ENCODE peak calls at places on chromosomes 11 and 22, in seven cellular contexts. One of them, this sample, is unnamed.

GRCh38 chr11:68099474-68100405 is 21.4 kb downstream of the CHKA start:
- DNase-seq in stomach: peak; percentile 95
- DNase-seq in thyroid gland: peak; percentile 83
- DNase-seq in DND-41: peak; percentile 75
- DNase-seq in Panc1: no peak
- DNase-seq in endothelial cell: no peak
- DNase-seq in GM10248: peak; percentile 46
- DNase-seq in this sample: peak; percentile 42

GRCh38 chr11:27699242-27699925 is 871 bp downstream of the BDNF start:
- DNase-seq in stomach: no peak
- DNase-seq in endothelial cell: no peak
- DNase-seq in thyroid gland: peak; percentile 25
- DNase-seq in GM10248: peak; percentile 18
- DNase-seq in DND-41: no peak
- DNase-seq in Panc1: no peak
- DNase-seq in this sample: no peak

GRCh38 chr11:106276859-106277436 is 199.5 kb downstream of the AASDHPPT start:
- DNase-seq in thyroid gland: no peak
- DNase-seq in endothelial cell: no peak
- DNase-seq in stomach: no peak
- DNase-seq in Panc1: no peak
- DNase-seq in DND-41: peak; percentile 25
- DNase-seq in GM10248: no peak
- DNase-seq in this sample: no peak

GRCh38 chr11:93686812-93687211 is 25.3 kb downstream of the CEP295 start:
- DNase-seq in stomach: no peak
- DNase-seq in endothelial cell: no peak
- DNase-seq in GM10248: no peak
- DNase-seq in DND-41: no peak
- DNase-seq in Panc1: no peak
- DNase-seq in thyroid gland: no peak
- DNase-seq in this sample: no peak

GRCh38 chr11:303359-303758 is 4.0 kb upstream of the IFITM5 start:
- DNase-seq in endothelial cell: no peak
- DNase-seq in stomach: no peak
- DNase-seq in Panc1: no peak
- DNase-seq in DND-41: no peak
- DNase-seq in thyroid gland: no peak
- DNase-seq in GM10248: no peak
- DNase-seq in this sample: peak; percentile 87

GRCh38 chr22:50599816-50600454 is 658 bp upstream of the MAPK8IP2 start:
- DNase-seq in thyroid gland: peak; percentile 55
- DNase-seq in DND-41: peak; percentile 45
- DNase-seq in Panc1: no peak
- DNase-seq in endothelial cell: peak; percentile 80
- DNase-seq in stomach: peak; percentile 59
- DNase-seq in GM10248: peak; percentile 85
- DNase-seq in this sample: peak; percentile 92

GRCh38 chr11:85685820-85686459 is at the start of gene CCDC89:
- DNase-seq in GM10248: no peak
- DNase-seq in Panc1: no peak
- DNase-seq in stomach: peak; percentile 30
- DNase-seq in endothelial cell: no peak
- DNase-seq in thyroid gland: peak; percentile 22
- DNase-seq in DND-41: no peak
- DNase-seq in this sample: no peak

GRCh38 chr11:27234043-27234668 is 128.9 kb downstream of the CCDC34 start:
- DNase-seq in endothelial cell: no peak
- DNase-seq in thyroid gland: no peak
- DNase-seq in GM10248: peak; percentile 61
- DNase-seq in DND-41: no peak
- DNase-seq in stomach: no peak
- DNase-seq in Panc1: no peak
- DNase-seq in this sample: peak; percentile 44

GRCh38 chr11:15875393-15875792 is 481.0 kb downstream of the SOX6 start:
- DNase-seq in Panc1: no peak
- DNase-seq in thyroid gland: no peak
- DNase-seq in endothelial cell: no peak
- DNase-seq in DND-41: no peak
- DNase-seq in GM10248: no peak
- DNase-seq in stomach: no peak
- DNase-seq in this sample: no peak

GRCh38 chr11:34168642-34169051 is 63.2 kb downstream of the NAT10 start:
- DNase-seq in thyroid gland: no peak
- DNase-seq in DND-41: no peak
- DNase-seq in Panc1: no peak
- DNase-seq in endothelial cell: no peak
- DNase-seq in GM10248: no peak
- DNase-seq in stomach: no peak
- DNase-seq in this sample: no peak

DNA sequence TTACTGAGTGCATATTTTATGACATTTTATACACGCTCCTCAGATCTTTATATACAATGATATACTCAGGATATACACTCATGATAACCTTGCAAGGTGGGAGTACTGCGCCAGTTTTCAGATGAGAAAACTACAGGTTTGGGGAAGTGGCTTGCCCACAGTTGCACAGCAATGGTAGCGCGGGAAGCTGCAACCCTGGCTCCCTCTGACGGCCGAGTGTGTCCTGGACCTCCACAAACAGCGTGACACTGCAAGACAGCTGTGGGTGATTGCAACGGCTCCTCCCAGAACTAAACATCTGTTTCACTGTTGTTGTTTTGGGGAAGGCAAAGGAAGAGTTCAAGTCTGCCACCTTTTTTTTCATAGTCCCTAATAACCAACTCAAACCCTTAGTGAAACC is 47.0 kb downstream of the PACSIN2 start:
- DNase-seq in GM10248: no peak
- DNase-seq in Panc1: no peak
- DNase-seq in stomach: peak; percentile 49
- DNase-seq in DND-41: no peak
- DNase-seq in endothelial cell: no peak
- DNase-seq in thyroid gland: no peak
- DNase-seq in this sample: peak; percentile 55
- TF ChIP-seq CTCF in GM10248: peak; percentile 71
- TF ChIP-seq CTCF in Panc1: no peak
- TF ChIP-seq CTCF in stomach: no peak
- TF ChIP-seq CTCF in DND-41: no peak
- TF ChIP-seq CTCF in endothelial cell: no peak
- TF ChIP-seq CTCF in thyroid gland: no peak
- TF ChIP-seq CTCF in this sample: no peak

GRCh38 chr11:44633641-44634040 is 68.2 kb downstream of the CD82 start:
- DNase-seq in stomach: no peak
- DNase-seq in Panc1: no peak
- DNase-seq in DND-41: peak; percentile 1
- DNase-seq in thyroid gland: no peak
- DNase-seq in GM10248: peak; percentile 27
- DNase-seq in endothelial cell: no peak
- DNase-seq in this sample: peak; percentile 12
- TF ChIP-seq CTCF in stomach: no peak
- TF ChIP-seq CTCF in Panc1: peak; percentile 66
- TF ChIP-seq CTCF in DND-41: peak; percentile 36
- TF ChIP-seq CTCF in thyroid gland: no peak
- TF ChIP-seq CTCF in GM10248: peak; percentile 31
- TF ChIP-seq CTCF in endothelial cell: no peak
- TF ChIP-seq CTCF in this sample: no peak

GRCh38 chr22:35591696-35592417 is 25.3 kb downstream of the MB start:
- DNase-seq in Panc1: no peak
- DNase-seq in thyroid gland: no peak
- DNase-seq in endothelial cell: no peak
- DNase-seq in stomach: no peak
- DNase-seq in DND-41: no peak
- DNase-seq in GM10248: no peak
- DNase-seq in this sample: no peak

GRCh38 chr22:35589071-35589735 is 27.9 kb downstream of the MB start:
- DNase-seq in GM10248: no peak
- DNase-seq in endothelial cell: no peak
- DNase-seq in DND-41: no peak
- DNase-seq in Panc1: peak; percentile 89
- DNase-seq in thyroid gland: no peak
- DNase-seq in stomach: no peak
- DNase-seq in this sample: no peak

GRCh38 chr22:35590634-35591295 is 26.4 kb downstream of the MB start:
- DNase-seq in GM10248: no peak
- DNase-seq in DND-41: no peak
- DNase-seq in stomach: no peak
- DNase-seq in endothelial cell: no peak
- DNase-seq in Panc1: no peak
- DNase-seq in thyroid gland: peak; percentile 22
- DNase-seq in this sample: no peak

GRCh38 chr22:35587896-35588295 is 29.2 kb downstream of the MB start:
- DNase-seq in GM10248: no peak
- DNase-seq in stomach: no peak
- DNase-seq in thyroid gland: no peak
- DNase-seq in endothelial cell: no peak
- DNase-seq in Panc1: no peak
- DNase-seq in DND-41: no peak
- DNase-seq in this sample: no peak

DNA sequence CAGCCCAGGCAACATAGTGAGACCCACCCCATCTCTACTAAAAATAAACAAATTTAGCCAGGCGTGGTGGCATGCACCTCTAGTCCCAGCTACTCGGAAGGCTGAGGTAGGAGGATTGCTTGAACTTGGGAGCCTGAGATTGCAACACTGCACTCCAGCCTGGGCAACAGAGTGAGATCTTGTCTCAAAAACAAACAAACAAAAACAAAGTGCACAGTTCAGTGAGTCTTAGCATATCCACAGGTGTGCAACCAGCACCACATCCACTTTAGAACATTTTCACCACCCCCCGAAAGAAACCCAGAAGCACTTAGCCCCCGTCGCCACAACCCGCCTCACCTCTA is 27.4 kb downstream of the MB start:
- DNase-seq in thyroid gland: no peak
- DNase-seq in Panc1: no peak
- DNase-seq in DND-41: no peak
- DNase-seq in GM10248: no peak
- DNase-seq in stomach: no peak
- DNase-seq in endothelial cell: no peak
- DNase-seq in this sample: no peak
- TF ChIP-seq CTCF in thyroid gland: no peak
- TF ChIP-seq CTCF in Panc1: no peak
- TF ChIP-seq CTCF in DND-41: no peak
- TF ChIP-seq CTCF in GM10248: no peak
- TF ChIP-seq CTCF in stomach: no peak
- TF ChIP-seq CTCF in endothelial cell: no peak
- TF ChIP-seq CTCF in this sample: no peak

GRCh38 chr11:61637287-61637686 is 42.9 kb upstream of the DAGLA start:
- DNase-seq in Panc1: no peak
- DNase-seq in DND-41: no peak
- DNase-seq in stomach: no peak
- DNase-seq in GM10248: no peak
- DNase-seq in thyroid gland: no peak
- DNase-seq in endothelial cell: no peak
- DNase-seq in this sample: no peak

GRCh38 chr11:61636676-61637075 is 43.5 kb upstream of the DAGLA start:
- DNase-seq in DND-41: no peak
- DNase-seq in Panc1: no peak
- DNase-seq in stomach: no peak
- DNase-seq in thyroid gland: no peak
- DNase-seq in endothelial cell: no peak
- DNase-seq in GM10248: no peak
- DNase-seq in this sample: no peak

GRCh38 chr11:61635787-61636186 is 44.4 kb upstream of the DAGLA start:
- DNase-seq in thyroid gland: no peak
- DNase-seq in stomach: no peak
- DNase-seq in endothelial cell: no peak
- DNase-seq in DND-41: no peak
- DNase-seq in GM10248: no peak
- DNase-seq in Panc1: no peak
- DNase-seq in this sample: no peak

GRCh38 chr11:61642162-61642561 is 38.0 kb upstream of the DAGLA start:
- DNase-seq in Panc1: no peak
- DNase-seq in DND-41: no peak
- DNase-seq in stomach: no peak
- DNase-seq in GM10248: no peak
- DNase-seq in endothelial cell: no peak
- DNase-seq in thyroid gland: no peak
- DNase-seq in this sample: no peak

GRCh38 chr11:61639816-61640443 is 40.3 kb upstream of the DAGLA start:
- DNase-seq in DND-41: no peak
- DNase-seq in endothelial cell: no peak
- DNase-seq in thyroid gland: no peak
- DNase-seq in GM10248: no peak
- DNase-seq in Panc1: no peak
- DNase-seq in stomach: no peak
- DNase-seq in this sample: no peak
- TF ChIP-seq CTCF in DND-41: no peak
- TF ChIP-seq CTCF in endothelial cell: no peak
- TF ChIP-seq CTCF in thyroid gland: no peak
- TF ChIP-seq CTCF in GM10248: no peak
- TF ChIP-seq CTCF in Panc1: no peak
- TF ChIP-seq CTCF in stomach: no peak
- TF ChIP-seq CTCF in this sample: no peak